ENCODE peak calls at places on chromosomes 16 and 17, in ten cellular contexts. N, L, Z, G, K, D, H, F, A and W are unnamed samples. For H3K27me3, the result is how much of the 10 kb centered on the place peaks cover.

GRCh38 chr17:41894791-41895331 is 23.9 kb downstream of the ACLY start:
- DNase-seq in N (no peak), L (peak), Z (peak), G (peak), K (no peak), D (peak), H (peak), F (peak), A (no peak), W (no peak)

GRCh38 chr17:78289802-78290363 is 58.5 kb downstream of the TMEM235 start:
- DNase-seq in N (peak), L (peak), Z (peak), G (peak), K (peak), D (peak), H (peak), F (peak), A (peak), W (no peak)

GRCh38 chr17:64507418-64507766 is 615 bp downstream of the CEP95 start:
- DNase-seq in N (no peak), L (peak), Z (peak), G (peak), K (no peak), D (no peak), H (peak), F (no peak), A (no peak), W (no peak)

GRCh38 chr17:82949984-82950383 is 110.2 kb upstream of the ZNF750 start:
- DNase-seq in N (peak), L (no peak), Z (no peak), G (no peak), K (no peak), D (peak), H (no peak), F (no peak), A (no peak), W (no peak)

GRCh38 chr16:50295541-50296132 is 29.3 kb downstream of the ADCY7 start:
- DNase-seq in N (no peak), L (no peak), Z (no peak), G (no peak), K (no peak), D (peak), H (no peak), F (no peak), A (no peak), W (no peak)

GRCh38 chr16:923184-923583 is 47.6 kb downstream of the LMF1 start:
- DNase-seq in N (peak), L (no peak), Z (no peak), G (no peak), K (no peak), D (no peak), H (no peak), F (no peak), A (no peak), W (no peak)

GRCh38 chr17:76356803-76357456 is 3.2 kb upstream of the PRPSAP1 start:
- DNase-seq in N (peak), L (no peak), Z (no peak), G (no peak), K (no peak), D (no peak), H (no peak), F (no peak), A (no peak), W (no peak)

GRCh38 chr17:29238133-29238850 is 8.4 kb upstream of the CRYBA1 start:
- DNase-seq in N (no peak), L (peak), Z (peak), G (no peak), K (no peak), D (no peak), H (peak), F (no peak), A (no peak), W (no peak)

GRCh38 chr17:48190871-48191270 is 83.3 kb downstream of the SNX11 start:
- DNase-seq in N (no peak), L (no peak), Z (no peak), G (no peak), K (no peak), D (no peak), H (no peak), F (no peak), A (no peak), W (no peak)

GRCh38 chr17:57776366-57776765 is 31.3 kb upstream of the CCDC182 start:
- DNase-seq in N (no peak), L (no peak), Z (no peak), G (no peak), K (no peak), D (no peak), H (no peak), F (no peak), A (no peak), W (no peak)

GRCh38 chr17:32349503-32349853 is 479 bp upstream of the ZNF207 start:
- DNase-seq in N (no peak), L (peak), Z (peak), G (no peak), K (no peak), D (no peak), H (no peak), F (no peak), A (no peak), W (no peak)

GRCh38 chr17:38748329-38749221 is at the start of gene PCGF2:
- DNase-seq in N (peak), L (peak), Z (peak), G (peak), K (no peak), D (peak), H (peak), F (peak), A (no peak), W (no peak)

GRCh38 chr17:306116-306515 is 46.5 kb downstream of the RPH3AL start:
- DNase-seq in N (peak), L (no peak), Z (no peak), G (no peak), K (no peak), D (no peak), H (no peak), F (no peak), A (no peak), W (no peak)

GRCh38 chr16:68385371-68385770 is 62.9 kb downstream of the SMPD3 start:
- DNase-seq in N (peak), L (no peak), Z (no peak), G (no peak), K (no peak), D (no peak), H (no peak), F (no peak), A (no peak), W (no peak)

GRCh38 chr16:69839798-69840409 is 77.8 kb downstream of the WWP2 start:
- DNase-seq in N (peak), L (no peak), Z (no peak), G (no peak), K (no peak), D (no peak), H (peak), F (no peak), A (no peak), W (no peak)

GRCh38 chr17:50864747-50865059 is 1.5 kb downstream of the TOB1 start:
- DNase-seq in N (no peak), L (no peak), Z (no peak), G (no peak), K (no peak), D (no peak), H (no peak), F (no peak), A (no peak), W (no peak)

GRCh38 chr17:79525793-79526677 is 84.8 kb downstream of the RBFOX3 start:
- DNase-seq in N (peak), L (no peak), Z (no peak), G (no peak), K (no peak), D (no peak), H (no peak), F (no peak), A (no peak), W (no peak)

GRCh38 chr17:79529661-79530081 is 81.2 kb downstream of the RBFOX3 start:
- DNase-seq in N (peak), L (no peak), Z (no peak), G (no peak), K (no peak), D (no peak), H (no peak), F (no peak), A (no peak), W (no peak)

GRCh38 chr17:79524201-79524882 is 86.5 kb downstream of the RBFOX3 start:
- DNase-seq in N (peak), L (no peak), Z (no peak), G (no peak), K (no peak), D (no peak), H (no peak), F (no peak), A (no peak), W (no peak)

GRCh38 chr17:79528592-79529125 is 82.2 kb downstream of the RBFOX3 start:
- DNase-seq in N (peak), L (no peak), Z (no peak), G (no peak), K (no peak), D (no peak), H (no peak), F (no peak), A (no peak), W (no peak)

GRCh38 chr17:79527286-79527685 is 83.6 kb downstream of the RBFOX3 start:
- DNase-seq in N (peak), L (no peak), Z (no peak), G (no peak), K (no peak), D (no peak), H (no peak), F (no peak), A (no peak), W (no peak)
- H3K27me3 ChIP-seq in N (under half), L (under half), Z (under half), G (under half), K (under half), D (under half), H (under half), F (under half), A (under half), W (under half)

GRCh38 chr16:88941933-88942909 is 34.8 kb downstream of the CBFA2T3 start:
- DNase-seq in N (peak), L (peak), Z (peak), G (no peak), K (peak), D (peak), H (peak), F (no peak), A (peak), W (no peak)
- H3K4me3 ChIP-seq in N (peak), L (peak), Z (no peak), G (no peak), K (no peak), D (no peak), H (no peak), F (peak), A (no peak), W (no peak)

GRCh38 chr16:85395207-85395912 is 217.8 kb upstream of the GSE1 start:
- DNase-seq in N (peak), L (peak), Z (peak), G (peak), K (no peak), D (peak), H (peak), F (peak), A (no peak), W (no peak)
- H3K27me3 ChIP-seq in N (under half), L (under half), Z (under half), G (under half), K (under half), D (under half), H (under half), F (under half), A (under half), W (under half)

GRCh38 chr16:65522412-65522811 is 400.5 kb upstream of the CDH11 start:
- DNase-seq in N (no peak), L (no peak), Z (no peak), G (no peak), K (no peak), D (no peak), H (no peak), F (no peak), A (no peak), W (no peak)

GRCh38 chr16:65524231-65524630 is 402.4 kb upstream of the CDH11 start:
- DNase-seq in N (no peak), L (no peak), Z (no peak), G (no peak), K (no peak), D (no peak), H (no peak), F (no peak), A (no peak), W (no peak)

GRCh38 chr16:65519402-65519801 is 397.5 kb upstream of the CDH11 start:
- DNase-seq in N (no peak), L (no peak), Z (no peak), G (no peak), K (no peak), D (no peak), H (no peak), F (no peak), A (no peak), W (no peak)

GRCh38 chr16:65523258-65523950 is 401.5 kb upstream of the CDH11 start:
- DNase-seq in N (no peak), L (no peak), Z (no peak), G (no peak), K (no peak), D (no peak), H (no peak), F (no peak), A (no peak), W (no peak)

GRCh38 chr16:65521685-65522338 is 399.9 kb upstream of the CDH11 start:
- DNase-seq in N (no peak), L (peak), Z (no peak), G (no peak), K (no peak), D (no peak), H (no peak), F (no peak), A (no peak), W (no peak)
- H3K4me3 ChIP-seq in N (no peak), L (no peak), Z (no peak), G (no peak), K (no peak), D (no peak), H (no peak), F (no peak), A (no peak), W (no peak)

GRCh38 chr17:45896803-45897693 is 2.7 kb downstream of the MAPT start:
- DNase-seq in N (peak), L (no peak), Z (no peak), G (no peak), K (no peak), D (no peak), H (no peak), F (no peak), A (no peak), W (no peak)
- H3K27me3 ChIP-seq in N (under half), L (half or more), Z (under half), G (under half), K (under half), D (under half), H (under half), F (under half), A (under half), W (under half)

GRCh38 chr17:12222392-12222791 is 201.7 kb downstream of the MAP2K4 start:
- DNase-seq in N (no peak), L (no peak), Z (no peak), G (no peak), K (no peak), D (no peak), H (no peak), F (no peak), A (no peak), W (no peak)
- H3K4me3 ChIP-seq in N (no peak), L (no peak), Z (no peak), G (no peak), K (no peak), D (no peak), H (no peak), F (no peak), A (no peak), W (no peak)

DNA sequence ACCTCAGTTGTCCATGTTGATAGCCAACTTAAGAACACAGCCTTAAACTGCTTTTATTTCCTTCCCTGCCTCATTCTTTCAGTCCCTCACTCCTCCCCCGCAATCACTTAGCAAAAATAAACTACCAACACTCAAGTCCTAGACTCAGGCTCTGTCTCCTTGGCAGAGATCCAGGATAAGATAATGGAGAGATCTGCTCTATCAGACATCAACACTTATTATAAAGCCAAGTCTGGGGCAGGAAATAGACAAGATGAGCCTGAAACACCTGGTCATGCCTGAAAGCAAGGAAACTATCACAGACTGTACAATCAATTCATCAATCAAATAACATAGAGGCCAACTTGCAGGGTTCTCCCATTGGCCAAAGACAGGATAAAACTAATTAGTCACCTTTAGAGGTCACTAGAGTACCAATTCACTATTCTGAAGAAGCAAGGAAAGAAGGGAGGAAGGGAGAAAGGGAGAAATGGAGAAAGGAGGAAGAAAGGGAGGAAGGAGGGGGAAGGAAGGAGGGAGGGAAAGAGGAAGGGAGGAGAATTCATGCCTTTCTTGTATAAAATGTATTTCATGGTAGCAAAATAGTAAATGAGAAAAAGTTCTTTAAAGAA is 15.6 kb downstream of the HYDIN start:
- DNase-seq in N (no peak), L (peak), Z (no peak), G (no peak), K (no peak), D (no peak), H (no peak), F (no peak), A (no peak), W (no peak)
- H3K27me3 ChIP-seq in N (under half), L (under half), Z (under half), G (under half), K (under half), D (under half), H (under half), F (under half), A (under half), W (under half)

DNA sequence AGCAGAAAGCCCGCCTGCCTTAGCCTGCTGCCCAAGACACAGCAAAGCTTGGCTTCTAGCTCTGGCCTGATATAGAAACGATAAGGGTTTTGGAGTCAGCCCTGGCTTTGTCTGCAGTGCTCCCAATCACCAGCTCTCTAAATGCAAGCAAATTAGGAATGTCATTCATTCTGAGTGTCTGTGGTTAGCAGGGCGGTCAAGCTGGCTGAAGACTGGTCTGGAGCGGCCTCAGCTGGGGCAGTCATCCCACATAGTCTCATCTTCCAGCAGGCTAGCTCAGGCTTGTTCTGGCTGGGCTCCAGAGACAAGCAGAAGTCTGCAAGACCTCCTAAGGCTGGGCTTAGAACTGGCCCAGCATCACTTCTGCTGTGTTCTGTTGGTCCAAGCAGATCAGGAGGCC is 24.5 kb downstream of the TMC7 start:
- DNase-seq in N (no peak), L (peak), Z (peak), G (peak), K (no peak), D (no peak), H (peak), F (no peak), A (no peak), W (no peak)
- H3K4me3 ChIP-seq in N (no peak), L (no peak), Z (no peak), G (no peak), K (no peak), D (no peak), H (no peak), F (no peak), A (no peak), W (no peak)

DNA sequence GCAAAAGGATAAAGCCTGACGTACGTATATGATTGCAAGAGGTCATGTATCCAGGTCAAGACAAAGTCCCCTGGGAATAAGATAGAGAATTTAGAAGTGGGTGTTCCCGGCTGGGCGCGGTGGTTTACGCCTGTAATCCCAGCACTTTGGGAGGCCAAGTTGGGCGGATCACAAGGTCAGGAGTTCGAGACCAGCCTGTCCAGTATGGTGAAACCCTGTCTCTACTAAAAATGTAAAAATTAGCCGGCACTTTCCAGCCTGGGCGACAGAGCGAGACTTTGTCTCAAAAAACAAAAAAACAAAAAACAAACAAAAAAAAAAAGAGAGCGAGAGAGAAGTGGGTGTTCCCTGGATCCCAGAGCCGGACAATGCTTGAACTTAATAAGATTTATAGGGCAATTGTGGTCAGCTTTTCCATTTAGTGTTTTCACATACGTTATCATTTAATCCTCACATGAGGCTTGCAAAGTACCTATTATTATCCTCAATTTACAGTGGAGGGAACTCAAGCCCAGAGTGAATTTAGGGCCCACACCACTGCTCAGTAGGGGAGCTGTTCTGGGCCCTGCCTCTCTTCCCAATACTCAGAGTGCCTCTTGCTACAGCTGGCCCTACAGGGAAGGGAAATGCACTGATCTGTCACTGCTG is 481 bp upstream of the GLTPD2 start:
- DNase-seq in N (peak), L (peak), Z (no peak), G (no peak), K (no peak), D (no peak), H (peak), F (no peak), A (no peak), W (no peak)
- H3K27me3 ChIP-seq in N (under half), L (under half), Z (under half), G (under half), K (under half), D (under half), H (under half), F (under half), A (under half), W (under half)